ENCODE peak calls at places on chromosomes 7 and 10, in ten cellular contexts. B is GM06990, T is GM12878, K is PC-3, G is lower leg skin, Q is suprapubic skin, U is astrocyte, L is RWPE2, V is SK-N-SH, S is osteoblast. A is an unnamed sample.

GRCh38 chr7:20744913-20745587 is 41.6 kb downstream of the SP8 start:
- DNase-seq in K (peak), T (no peak), G (no peak), V (no peak), B (no peak), U (peak), Q (no peak), L (no peak), S (no peak), A (no peak)

GRCh38 chr7:2649139-2649838 is 17.5 kb downstream of the TTYH3 start:
- DNase-seq in S (no peak), T (no peak), U (no peak), G (no peak), B (no peak), Q (no peak), V (no peak), K (no peak), L (no peak), A (no peak)

GRCh38 chr10:120495226-120495625 is 38.2 kb downstream of the PLPP4 start:
- DNase-seq in T (no peak), K (no peak), L (no peak), Q (no peak), U (peak), G (peak), S (no peak), B (no peak), V (peak), A (no peak)

GRCh38 chr7:71633571-71634008 is 501.6 kb downstream of the GALNT17 start:
- DNase-seq in K (peak), U (peak), G (no peak), Q (no peak), V (no peak), L (no peak), B (peak), T (no peak), S (peak), A (peak)

GRCh38 chr10:103750836-103751235 is 104.5 kb downstream of the SH3PXD2A start:
- DNase-seq in L (no peak), Q (no peak), T (no peak), K (no peak), U (peak), S (no peak), V (no peak), G (no peak), B (no peak), A (no peak)

GRCh38 chr7:98212532-98213041 is 1.3 kb downstream of the BHLHA15 start:
- DNase-seq in V (peak), S (peak), G (peak), K (no peak), L (no peak), B (no peak), T (no peak), U (no peak), Q (peak), A (no peak)

GRCh38 chr7:138328215-138328614 is 131.8 kb upstream of the TRIM24 start:
- DNase-seq in U (no peak), L (no peak), K (no peak), G (no peak), T (no peak), S (no peak), Q (no peak), B (no peak), V (no peak), A (no peak)

GRCh38 chr10:84296071-84296981 is 32.1 kb upstream of the CCSER2 start:
- DNase-seq in K (no peak), Q (no peak), G (no peak), U (peak), V (no peak), S (peak), T (no peak), B (no peak), L (no peak), A (peak)

GRCh38 chr10:23095966-23096813 is 811 bp downstream of the MSRB2 start:
- DNase-seq in T (no peak), G (peak), Q (peak), K (no peak), L (no peak), U (peak), S (peak), V (peak), B (no peak), A (peak)

GRCh38 chr10:89088901-89089300 is 98.3 kb downstream of the FAS start:
- DNase-seq in T (no peak), L (no peak), B (no peak), V (no peak), K (no peak), S (no peak), U (no peak), Q (no peak), G (no peak), A (no peak)

GRCh38 chr10:125028291-125028867 is 86.5 kb downstream of the ZRANB1 start:
- DNase-seq in K (peak), Q (no peak), G (no peak), V (peak), T (no peak), B (no peak), L (no peak), S (no peak), U (peak), A (no peak)

GRCh38 chr10:96619803-96620773 is 33.3 kb upstream of the TM9SF3 start:
- DNase-seq in U (no peak), K (peak), Q (no peak), G (no peak), B (no peak), S (no peak), L (no peak), T (no peak), V (no peak), A (no peak)

GRCh38 chr10:97179731-97180366 is 5.9 kb downstream of the SLIT1 start:
- DNase-seq in L (no peak), V (peak), T (no peak), G (no peak), Q (peak), U (no peak), B (no peak), K (no peak), S (peak), A (no peak)

GRCh38 chr7:44378744-44379143 is 53.4 kb upstream of the CAMK2B start:
- DNase-seq in S (peak), B (no peak), V (no peak), T (no peak), L (peak), U (peak), Q (no peak), K (peak), G (no peak), A (peak)

GRCh38 chr7:130009848-130010688 is 41.1 kb downstream of the ZC3HC1 start:
- DNase-seq in S (peak), Q (peak), L (peak), K (peak), G (no peak), B (peak), U (peak), T (peak), V (peak), A (peak)

GRCh38 chr10:125057158-125058001 is 103.0 kb downstream of the CTBP2 start:
- DNase-seq in K (no peak), V (peak), T (no peak), G (peak), L (no peak), S (peak), B (no peak), Q (peak), U (peak), A (no peak)

GRCh38 chr7:78433421-78433820 is 634.8 kb downstream of the PHTF2 start:
- DNase-seq in Q (no peak), B (no peak), G (no peak), S (no peak), K (no peak), U (no peak), T (no peak), V (no peak), L (no peak), A (no peak)

GRCh38 chr7:21941570-21942224 is 4.0 kb downstream of the CDCA7L start:
- DNase-seq in T (peak), V (peak), Q (no peak), K (peak), U (peak), L (no peak), S (peak), G (no peak), B (no peak), A (no peak)

DNA sequence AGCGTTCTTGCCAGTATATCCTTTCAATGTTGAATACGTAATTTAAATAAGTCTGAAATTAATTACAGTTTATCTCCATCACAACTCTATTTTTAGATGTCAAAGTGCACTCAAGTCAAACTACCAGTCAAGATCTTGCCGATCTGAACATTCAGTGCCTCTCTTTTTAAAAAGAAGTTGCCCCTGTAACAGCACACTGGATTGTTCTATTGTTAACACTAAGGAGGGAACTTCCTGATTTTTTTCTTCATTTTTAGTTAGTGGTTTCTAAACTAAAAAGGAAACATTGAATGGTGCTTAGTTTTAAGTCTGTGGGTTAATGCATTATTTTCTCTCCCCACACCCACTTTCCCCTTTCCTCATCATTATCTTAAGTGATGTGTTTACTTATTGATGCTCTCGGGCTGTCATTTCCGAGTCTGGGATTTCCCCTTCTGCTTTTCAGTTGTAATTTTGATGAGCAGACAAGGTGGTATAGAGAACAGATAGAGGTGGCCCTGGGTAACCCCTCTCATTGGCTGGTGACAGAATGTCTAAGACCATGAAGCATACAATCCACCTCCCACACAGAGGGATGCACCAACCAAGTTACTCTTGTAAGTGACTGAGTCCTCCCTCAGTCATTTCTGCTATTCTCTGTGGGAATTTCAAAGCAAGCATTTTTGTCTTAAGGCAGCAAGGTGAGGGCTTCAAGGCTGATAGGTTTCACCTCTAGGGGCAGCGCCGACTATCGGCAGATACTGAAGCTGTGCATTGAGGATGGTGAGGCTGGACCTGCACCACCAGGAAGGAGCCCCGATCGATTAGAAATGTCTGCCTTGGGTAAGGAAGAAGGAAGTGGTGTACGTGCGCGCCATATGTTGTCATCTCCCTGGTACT is 49.4 kb downstream of the CHN2 start:
- DNase-seq in L (no peak), V (no peak), T (peak), G (no peak), U (no peak), B (peak), S (no peak), K (no peak), Q (no peak), A (no peak)
- TF ChIP-seq CTCF in L (peak), V (peak), T (peak), G (no peak), U (no peak), B (peak), S (no peak), K (peak), Q (no peak), A (no peak)

GRCh38 chr7:141369422-141369821 is 181.8 kb upstream of the AGK start:
- DNase-seq in Q (no peak), T (no peak), U (no peak), S (no peak), V (no peak), K (no peak), L (no peak), B (no peak), G (no peak), A (no peak)

GRCh38 chr7:141370178-141370577 is 181.0 kb upstream of the AGK start:
- DNase-seq in B (no peak), S (no peak), L (no peak), K (no peak), T (no peak), Q (no peak), V (no peak), U (no peak), G (no peak), A (no peak)

GRCh38 chr7:141362580-141363435 is 188.4 kb upstream of the AGK start:
- DNase-seq in Q (no peak), L (no peak), S (peak), B (no peak), V (peak), K (peak), T (no peak), U (peak), G (no peak), A (peak)

GRCh38 chr7:141363748-141364147 is 187.5 kb upstream of the AGK start:
- DNase-seq in L (no peak), U (no peak), G (no peak), S (no peak), Q (no peak), T (no peak), V (no peak), B (no peak), K (no peak), A (no peak)

GRCh38 chr7:141366098-141366621 is 185.1 kb upstream of the AGK start:
- DNase-seq in U (no peak), G (no peak), L (no peak), B (no peak), Q (no peak), V (no peak), T (no peak), S (peak), K (no peak), A (no peak)
- H3K4me3 ChIP-seq in U (no peak), G (no peak), L (no peak), B (no peak), Q (no peak), V (no peak), T (no peak), S (no peak), K (no peak), A (no peak)

GRCh38 chr7:39951156-39951942 is 1.3 kb downstream of the CDK13 start:
- DNase-seq in T (no peak), U (peak), K (peak), S (peak), V (peak), G (peak), B (peak), Q (peak), L (peak), A (no peak)
- TF ChIP-seq CTCF in T (peak), U (no peak), K (peak), S (no peak), V (peak), G (no peak), B (peak), Q (peak), L (peak), A (peak)

DNA sequence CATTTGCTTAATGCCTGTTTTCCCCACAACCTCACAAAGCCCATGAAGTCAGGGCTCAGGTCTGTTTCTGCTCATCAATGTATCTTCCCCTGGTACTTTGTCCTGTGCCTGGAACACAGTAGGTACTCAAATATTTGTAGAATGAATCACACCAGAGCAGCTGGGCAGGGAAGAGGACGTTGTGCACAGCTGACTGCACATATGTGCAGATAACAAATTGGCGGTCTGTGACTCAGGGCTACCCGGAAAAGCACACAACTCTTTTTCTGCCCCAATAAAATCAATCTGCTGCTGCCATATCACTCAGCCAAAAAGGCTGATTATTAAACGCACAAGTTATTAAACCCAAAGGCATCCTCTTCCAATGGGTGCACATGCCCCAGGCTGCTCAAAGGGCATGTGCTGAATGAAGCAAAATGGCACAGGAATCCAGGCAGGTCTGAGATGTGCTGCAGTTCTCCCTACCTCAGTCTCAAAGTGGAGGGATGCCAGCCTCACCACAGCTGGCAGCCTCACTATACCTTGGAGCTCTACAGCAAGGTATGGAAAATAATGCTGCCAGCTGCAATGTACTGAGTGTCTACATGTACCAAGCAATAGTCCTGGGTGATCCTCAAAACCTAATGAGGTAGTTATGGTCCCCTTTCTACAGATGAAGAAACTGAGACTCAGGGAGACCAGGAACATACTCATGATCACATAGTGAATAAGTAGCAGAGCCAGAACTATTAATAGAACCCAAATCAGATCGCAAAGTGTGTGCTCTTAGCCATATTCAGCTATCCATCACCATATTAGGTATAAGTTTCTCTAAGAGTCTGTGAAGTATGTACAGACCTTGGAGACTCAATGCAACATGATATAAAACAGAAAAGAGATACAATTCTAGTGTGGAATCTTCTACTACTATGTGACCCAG is 43.4 kb downstream of the SORBS1 start:
- DNase-seq in V (no peak), T (no peak), S (no peak), K (peak), Q (no peak), U (peak), L (no peak), G (no peak), B (no peak), A (no peak)
- H3K4me3 ChIP-seq in V (no peak), T (no peak), S (no peak), K (no peak), Q (no peak), U (no peak), L (no peak), G (no peak), B (no peak), A (no peak)

GRCh38 chr10:6514844-6515780 is 65.0 kb downstream of the PRKCQ start:
- DNase-seq in Q (no peak), T (no peak), V (no peak), L (no peak), S (no peak), U (no peak), B (no peak), G (no peak), K (no peak), A (no peak)

GRCh38 chr10:6518791-6519430 is 61.2 kb downstream of the PRKCQ start:
- DNase-seq in S (no peak), Q (no peak), V (no peak), U (no peak), T (no peak), L (no peak), B (no peak), K (no peak), G (no peak), A (no peak)

GRCh38 chr10:6514180-6514579 is 65.9 kb downstream of the PRKCQ start:
- DNase-seq in S (no peak), Q (no peak), L (no peak), K (no peak), U (no peak), T (no peak), V (no peak), G (no peak), B (no peak), A (no peak)

GRCh38 chr10:6516877-6517276 is 63.2 kb downstream of the PRKCQ start:
- DNase-seq in L (no peak), U (no peak), V (no peak), S (no peak), B (no peak), T (no peak), Q (no peak), K (no peak), G (no peak), A (no peak)

GRCh38 chr10:6516277-6516676 is 63.8 kb downstream of the PRKCQ start:
- DNase-seq in B (no peak), V (no peak), K (no peak), T (no peak), Q (no peak), U (no peak), S (no peak), G (no peak), L (no peak), A (no peak)
- TF ChIP-seq CTCF in B (no peak), V (no peak), K (no peak), T (no peak), Q (no peak), U (no peak), S (no peak), G (no peak), L (no peak), A (no peak)

DNA sequence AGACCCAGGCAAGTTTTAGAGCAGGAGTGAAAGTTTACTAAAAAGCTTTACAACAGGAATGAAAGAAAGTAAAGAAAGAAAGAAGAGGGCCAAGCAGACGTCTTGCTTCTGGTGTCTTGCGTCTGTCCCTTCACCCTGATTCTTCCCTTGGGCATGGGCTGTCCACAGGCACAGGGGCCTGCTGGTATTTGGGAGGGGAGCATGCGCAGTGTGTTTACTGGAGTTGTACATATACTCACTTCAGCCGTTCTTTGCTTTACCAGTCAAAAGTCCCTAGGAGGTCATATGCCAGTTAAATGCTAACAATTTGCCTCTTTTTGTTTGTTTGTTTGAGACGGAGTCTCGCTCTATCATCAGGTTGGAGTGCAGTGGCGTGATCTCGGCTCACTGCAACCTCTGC is 875.9 kb downstream of the REEP3 start:
- DNase-seq in Q (no peak), G (no peak), B (no peak), L (no peak), V (no peak), S (no peak), U (no peak), T (no peak), K (no peak), A (no peak)
- H3K4me3 ChIP-seq in Q (no peak), G (no peak), B (no peak), L (no peak), V (no peak), S (no peak), U (no peak), T (no peak), K (no peak), A (no peak)

GRCh38 chr7:115435178-115435577 is 513.3 kb downstream of the MDFIC start:
- DNase-seq in G (no peak), S (no peak), L (no peak), V (no peak), K (no peak), B (peak), Q (no peak), T (peak), U (no peak), A (no peak)

GRCh38 chr7:115429918-115430317 is 508.0 kb downstream of the MDFIC start:
- DNase-seq in K (no peak), L (no peak), G (no peak), S (peak), T (no peak), Q (no peak), B (no peak), U (no peak), V (no peak), A (no peak)
- TF ChIP-seq CTCF in K (no peak), L (no peak), G (no peak), S (no peak), T (no peak), Q (no peak), B (no peak), U (no peak), V (no peak), A (no peak)

DNA sequence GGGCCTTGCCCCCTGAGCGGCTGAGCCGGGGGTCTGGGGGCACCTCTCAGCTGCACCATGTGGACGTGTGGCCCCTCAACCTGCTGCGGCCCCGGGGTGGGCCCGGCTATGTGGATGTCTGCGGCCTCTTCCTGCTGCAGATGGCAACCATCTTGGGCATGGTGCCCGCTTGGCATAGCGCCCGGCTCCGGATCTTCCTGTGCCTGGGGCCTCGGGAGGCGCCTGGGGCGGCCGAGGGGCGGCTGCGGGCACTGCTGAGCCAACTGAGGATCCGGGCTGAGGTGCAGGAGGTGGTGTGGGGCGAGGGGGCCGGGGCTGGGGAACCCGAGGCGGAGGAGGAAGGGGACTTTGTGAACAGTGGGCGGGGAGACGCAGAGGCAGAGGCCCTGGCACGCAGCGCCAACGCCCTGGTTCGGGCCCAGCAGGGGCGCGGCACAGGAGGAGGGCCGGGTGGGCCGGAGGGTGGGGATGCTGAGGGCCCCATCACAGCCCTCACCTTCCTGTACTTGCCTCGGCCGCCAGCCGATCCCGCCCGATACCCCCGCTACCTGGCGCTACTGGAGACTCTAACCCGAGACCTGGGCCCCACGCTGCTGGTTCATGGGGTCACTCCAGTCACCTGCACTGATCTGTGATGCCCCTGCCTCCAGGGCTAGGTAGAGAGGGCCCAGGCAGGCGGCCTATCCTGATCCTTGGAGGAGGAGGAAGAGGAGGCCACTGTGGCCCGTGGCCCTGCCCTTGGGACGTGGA is 1.0 kb upstream of the TRIP6 start:
- DNase-seq in K (peak), L (peak), S (peak), G (peak), Q (peak), U (no peak), V (peak), T (no peak), B (no peak), A (no peak)
- H3K4me3 ChIP-seq in K (peak), L (peak), S (peak), G (no peak), Q (peak), U (peak), V (no peak), T (no peak), B (no peak), A (no peak)